ENCODE peak calls at places on chromosomes 2 and 18, in four cellular contexts. One of them, this sample, is unnamed.

GRCh38 chr2:104952976-104953375 is 84.9 kb upstream of the MRPS9 start:
- DNase-seq in HCT116: no peak
- DNase-seq in K562: no peak
- DNase-seq in HepG2: no peak
- DNase-seq in this sample: no peak

GRCh38 chr2:160492401-160493226 is 993 bp downstream of the RBMS1 start:
- DNase-seq in HCT116: peak; percentile 13
- DNase-seq in K562: peak; percentile 16
- DNase-seq in HepG2: peak; percentile 99
- DNase-seq in this sample: no peak

GRCh38 chr2:230793573-230794359 is 71.0 kb upstream of the ITM2C start:
- DNase-seq in HCT116: peak; percentile 95
- DNase-seq in K562: no peak
- DNase-seq in HepG2: no peak
- DNase-seq in this sample: peak; percentile 93

GRCh38 chr2:123738643-123739042 is 286.4 kb upstream of the CNTNAP5 start:
- DNase-seq in HCT116: no peak
- DNase-seq in K562: no peak
- DNase-seq in HepG2: no peak
- DNase-seq in this sample: no peak

GRCh38 chr2:69305712-69306611 is 81.1 kb downstream of the GFPT1 start:
- DNase-seq in HCT116: no peak
- DNase-seq in K562: no peak
- DNase-seq in HepG2: no peak
- DNase-seq in this sample: no peak

GRCh38 chr2:86280191-86280667 is 57.2 kb downstream of the REEP1 start:
- DNase-seq in HCT116: no peak
- DNase-seq in K562: no peak
- DNase-seq in HepG2: no peak
- DNase-seq in this sample: no peak

GRCh38 chr2:148926291-148926961 is 51.4 kb downstream of the KIF5C start:
- DNase-seq in HCT116: peak; percentile 33
- DNase-seq in K562: peak; percentile 56
- DNase-seq in HepG2: peak; percentile 48
- DNase-seq in this sample: peak; percentile 17

GRCh38 chr2:125526093-125526492 is 1129.9 kb upstream of the GYPC start:
- DNase-seq in HCT116: no peak
- DNase-seq in K562: no peak
- DNase-seq in HepG2: peak; percentile 29
- DNase-seq in this sample: no peak

GRCh38 chr2:31434911-31435310 is 20.4 kb upstream of the XDH start:
- DNase-seq in HCT116: no peak
- DNase-seq in K562: no peak
- DNase-seq in HepG2: no peak
- DNase-seq in this sample: no peak

GRCh38 chr18:32378705-32379104 is 92.0 kb downstream of the GAREM1 start:
- DNase-seq in HCT116: no peak
- DNase-seq in K562: no peak
- DNase-seq in HepG2: peak; percentile 66
- DNase-seq in this sample: no peak

GRCh38 chr2:54568876-54569298 is 112.8 kb downstream of the SPTBN1 start:
- DNase-seq in HCT116: no peak
- DNase-seq in K562: peak; percentile 61
- DNase-seq in HepG2: no peak
- DNase-seq in this sample: no peak

GRCh38 chr2:154697422-154698237 is 865 bp upstream of the KCNJ3 start:
- DNase-seq in HCT116: no peak
- DNase-seq in K562: no peak
- DNase-seq in HepG2: no peak
- DNase-seq in this sample: no peak

GRCh38 chr2:170665743-170666142 is 49.4 kb upstream of the SP5 start:
- DNase-seq in HCT116: no peak
- DNase-seq in K562: no peak
- DNase-seq in HepG2: no peak
- DNase-seq in this sample: no peak

GRCh38 chr2:131154071-131154531 is 49.0 kb downstream of the PLEKHB2 start:
- DNase-seq in HCT116: peak; percentile 33
- DNase-seq in K562: peak; percentile 84
- DNase-seq in HepG2: peak; percentile 70
- DNase-seq in this sample: peak; percentile 38

GRCh38 chr2:24122356-24123211 is 550 bp downstream of the PFN4 start:
- DNase-seq in HCT116: no peak
- DNase-seq in K562: no peak
- DNase-seq in HepG2: no peak
- DNase-seq in this sample: no peak

GRCh38 chr18:43662657-43663056 is 385.4 kb upstream of the SYT4 start:
- DNase-seq in HCT116: no peak
- DNase-seq in K562: no peak
- DNase-seq in HepG2: no peak
- DNase-seq in this sample: no peak

DNA sequence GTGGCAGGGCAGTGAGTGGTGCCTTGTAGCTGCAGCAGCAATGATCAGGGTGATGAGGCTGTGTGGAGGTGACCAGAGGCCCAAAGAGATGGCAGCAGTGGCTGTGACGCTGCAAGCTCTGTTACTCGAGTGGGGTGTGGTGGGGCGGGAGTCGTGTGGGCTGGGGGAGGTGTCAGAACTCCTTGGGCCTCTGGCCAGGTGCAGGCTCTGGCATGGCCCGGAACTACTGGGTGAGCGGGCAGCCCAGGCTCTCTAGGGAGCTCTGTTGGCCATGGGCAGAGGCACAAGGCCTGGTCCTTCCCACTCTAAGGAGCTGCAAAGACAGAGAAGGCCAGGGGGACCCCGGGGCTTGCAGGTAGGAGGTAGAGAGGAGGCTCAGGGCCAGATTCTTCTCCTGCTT is 115.0 kb downstream of the MCFD2 start:
- DNase-seq in HCT116: no peak
- DNase-seq in K562: no peak
- DNase-seq in HepG2: no peak
- DNase-seq in this sample: no peak
- H3K4me3 ChIP-seq in HCT116: no peak overlapping the region
- H3K4me3 ChIP-seq in K562: no peak overlapping the region
- H3K4me3 ChIP-seq in HepG2: no peak overlapping the region
- H3K4me3 ChIP-seq in this sample: no peak overlapping the region

DNA sequence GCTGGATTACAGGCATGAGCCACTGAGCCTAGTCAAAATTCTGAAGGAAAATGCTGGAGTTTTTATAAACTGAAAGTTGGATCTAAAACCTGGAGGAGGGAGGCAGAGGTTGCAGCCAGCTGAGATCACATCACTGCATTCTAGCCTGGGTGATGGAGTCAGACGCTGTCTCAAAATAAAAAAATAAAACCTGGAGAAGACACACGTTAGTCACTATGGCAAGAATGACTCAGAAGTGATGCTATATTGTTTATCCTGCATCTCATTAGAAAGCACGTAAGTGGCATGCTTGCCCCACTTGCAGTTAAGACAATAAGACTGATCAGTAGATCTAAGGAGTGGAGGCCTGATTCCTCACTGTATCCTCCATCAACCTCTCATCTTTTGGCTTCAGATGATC is 106.6 kb upstream of the STON1 start:
- DNase-seq in HCT116: no peak
- DNase-seq in K562: no peak
- DNase-seq in HepG2: no peak
- DNase-seq in this sample: peak; percentile 81
- TF ChIP-seq TCF7L2 in HCT116: no peak
- TF ChIP-seq TCF7L2 in K562: no peak
- TF ChIP-seq TCF7L2 in HepG2: no peak
- TF ChIP-seq TCF7L2 in this sample: no peak

GRCh38 chr2:165410231-165410630 is 59.3 kb upstream of the CSRNP3 start:
- DNase-seq in HCT116: no peak
- DNase-seq in K562: no peak
- DNase-seq in HepG2: no peak
- DNase-seq in this sample: no peak

GRCh38 chr2:165407464-165407863 is 62.0 kb upstream of the CSRNP3 start:
- DNase-seq in HCT116: no peak
- DNase-seq in K562: no peak
- DNase-seq in HepG2: no peak
- DNase-seq in this sample: no peak

GRCh38 chr2:165408191-165408590 is 61.3 kb upstream of the CSRNP3 start:
- DNase-seq in HCT116: no peak
- DNase-seq in K562: no peak
- DNase-seq in HepG2: no peak
- DNase-seq in this sample: no peak

GRCh38 chr2:165402142-165402541 is 67.4 kb upstream of the CSRNP3 start:
- DNase-seq in HCT116: no peak
- DNase-seq in K562: no peak
- DNase-seq in HepG2: no peak
- DNase-seq in this sample: no peak

DNA sequence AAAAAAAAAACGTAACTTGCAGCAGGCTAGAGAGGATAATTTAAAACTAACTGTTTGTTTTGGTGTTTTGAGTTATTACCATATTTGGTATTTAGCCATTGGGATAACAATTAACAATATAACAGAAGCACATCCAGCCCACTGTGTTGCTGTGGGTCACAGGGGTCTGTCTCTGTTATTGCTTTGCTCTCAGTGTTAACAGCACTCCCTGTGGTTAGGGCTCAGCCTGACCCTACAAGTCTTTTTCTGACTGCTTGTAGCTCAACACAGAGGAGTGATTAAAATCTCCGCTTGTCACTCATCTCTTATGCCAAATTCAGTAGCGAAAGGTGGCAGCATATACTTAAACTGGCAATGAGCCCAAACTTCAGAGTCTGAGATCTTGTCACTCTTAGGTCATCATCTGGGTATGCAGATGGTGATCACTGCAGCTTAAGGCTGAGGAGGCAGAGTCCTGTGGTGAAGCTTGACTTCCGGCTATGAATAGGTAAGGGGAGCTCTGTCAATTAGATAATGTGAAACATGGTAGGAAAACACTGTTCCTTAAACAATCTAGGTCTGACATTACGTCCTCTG is 63.4 kb upstream of the CSRNP3 start:
- DNase-seq in HCT116: no peak
- DNase-seq in K562: no peak
- DNase-seq in HepG2: no peak
- DNase-seq in this sample: no peak
- H3K4me3 ChIP-seq in HCT116: no peak overlapping the region
- H3K4me3 ChIP-seq in K562: no peak overlapping the region
- H3K4me3 ChIP-seq in HepG2: no peak overlapping the region
- H3K4me3 ChIP-seq in this sample: no peak overlapping the region

DNA sequence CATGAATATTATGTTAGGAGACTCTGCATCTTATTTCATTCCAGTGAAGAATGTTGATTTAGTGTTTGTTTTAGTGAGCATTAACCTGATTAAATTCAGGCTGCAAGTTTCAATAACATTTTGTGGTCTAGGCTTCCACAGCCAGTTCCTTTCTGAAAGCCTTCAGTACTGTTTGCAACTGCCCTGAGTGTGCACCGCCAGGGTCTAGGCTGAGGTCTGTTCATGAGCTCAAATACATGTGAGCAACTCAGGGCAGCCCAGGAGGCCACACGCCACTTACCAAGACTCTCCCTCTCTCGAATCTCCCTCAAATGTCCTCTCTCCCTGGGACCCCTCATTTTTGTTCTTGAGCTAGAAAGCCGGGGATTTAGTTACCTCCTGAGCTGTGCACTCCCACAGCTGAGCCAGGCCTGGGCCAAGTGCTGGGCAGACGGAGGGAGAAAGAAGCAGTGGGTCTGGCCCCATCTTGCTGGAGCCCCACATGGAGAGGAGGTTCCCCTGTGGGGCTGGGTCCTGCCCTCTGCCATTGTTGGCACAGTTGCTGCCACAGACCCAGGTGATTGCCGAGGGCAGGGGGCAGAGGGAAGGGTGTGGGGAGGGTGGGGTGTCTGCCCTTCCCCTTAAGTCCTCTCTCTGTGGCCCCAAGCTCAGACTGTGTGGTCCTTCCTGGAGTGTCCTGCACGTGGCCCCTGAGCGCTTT is 146.0 kb downstream of the RTP5 start:
- DNase-seq in HCT116: no peak
- DNase-seq in K562: no peak
- DNase-seq in HepG2: no peak
- DNase-seq in this sample: no peak
- TF ChIP-seq TCF7L2 in HCT116: no peak
- TF ChIP-seq TCF7L2 in K562: no peak
- TF ChIP-seq TCF7L2 in HepG2: no peak
- TF ChIP-seq TCF7L2 in this sample: no peak

DNA sequence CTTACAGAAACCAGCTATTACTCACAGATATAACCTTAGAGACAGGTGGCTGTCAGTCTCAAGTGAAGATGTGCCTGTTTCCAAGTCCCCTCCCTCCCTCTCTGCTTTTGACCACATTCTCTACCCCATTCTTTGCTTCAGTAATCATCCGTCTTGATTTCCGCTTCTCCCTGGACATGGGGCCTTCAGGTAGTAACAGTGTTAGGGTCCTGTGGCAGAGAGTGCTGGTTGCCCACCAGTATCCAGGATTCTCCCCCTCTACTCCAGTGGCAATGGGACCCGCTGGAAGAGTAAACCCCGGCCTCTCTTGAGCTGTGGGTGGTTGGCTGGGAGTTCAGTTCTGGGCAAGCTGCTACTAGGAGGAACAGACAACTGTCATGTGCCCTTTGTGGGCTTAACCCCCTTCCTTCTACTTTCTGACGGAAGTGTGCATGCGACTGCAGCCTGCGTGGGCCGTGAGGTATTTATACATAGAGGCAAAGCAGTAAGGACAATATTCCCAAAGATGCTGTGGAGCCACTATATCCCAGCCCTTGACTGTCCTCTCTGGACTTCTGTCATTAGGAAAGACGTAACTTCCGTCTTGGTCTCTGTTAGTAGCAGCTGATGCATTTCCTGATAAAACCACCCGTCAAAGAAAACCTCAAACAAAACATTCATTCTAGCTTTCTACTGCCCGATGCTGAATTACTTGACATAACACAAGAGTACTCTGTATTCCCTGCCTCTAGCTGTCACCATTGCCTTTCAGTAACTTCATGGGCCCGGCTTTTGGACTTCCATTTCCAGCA is 17.9 kb downstream of the PDCL3 start:
- DNase-seq in HCT116: no peak
- DNase-seq in K562: no peak
- DNase-seq in HepG2: no peak
- DNase-seq in this sample: no peak
- H3K4me3 ChIP-seq in HCT116: no peak overlapping the region
- H3K4me3 ChIP-seq in K562: no peak overlapping the region
- H3K4me3 ChIP-seq in HepG2: no peak overlapping the region
- H3K4me3 ChIP-seq in this sample: no peak overlapping the region

DNA sequence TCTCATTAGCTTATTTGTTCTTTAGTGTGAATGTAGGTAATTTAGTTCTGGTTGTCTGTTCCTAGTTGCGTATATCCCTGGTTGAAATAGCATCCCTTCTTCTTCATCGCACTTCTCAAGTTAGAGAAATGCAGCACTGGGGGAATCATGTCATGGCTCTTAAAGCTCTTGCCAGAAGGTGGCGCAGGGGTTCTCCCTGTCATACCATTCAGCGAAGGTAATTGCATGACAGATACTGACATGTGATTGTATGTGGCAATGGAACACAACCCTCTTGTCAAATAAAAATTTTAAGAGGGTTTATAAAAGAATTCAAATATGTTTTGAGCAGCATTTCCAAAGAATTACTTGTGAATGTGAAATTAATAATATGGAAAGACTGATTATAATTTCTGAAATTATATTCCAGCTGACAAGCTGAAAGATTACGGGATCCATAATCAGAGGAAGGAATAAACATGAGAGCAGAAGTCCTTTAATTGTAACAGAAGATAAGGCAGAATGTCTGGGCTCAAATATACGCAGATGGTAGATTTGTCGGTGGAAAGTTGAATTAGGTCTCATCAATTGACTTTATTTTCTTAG is 411.7 kb downstream of the DSEL start:
- DNase-seq in HCT116: no peak
- DNase-seq in K562: peak; percentile 4
- DNase-seq in HepG2: peak; percentile 55
- DNase-seq in this sample: peak; percentile 70
- TF ChIP-seq TCF7L2 in HCT116: no peak
- TF ChIP-seq TCF7L2 in K562: no peak
- TF ChIP-seq TCF7L2 in HepG2: no peak
- TF ChIP-seq TCF7L2 in this sample: no peak

This sample was measured in Panc1.